ENCODE peak calls at places on chromosome 2, in nine cellular contexts. T, W, X, C, A, L, Z, U and M are unnamed samples.
A peak's percentile ranks its signal among the peaks of the same experiment; 100 is the strongest.

GRCh38 chr2:157989227-157989626 is 112.4 kb upstream of the UPP2 start:
- DNase-seq in T (no peak), Z (no peak), C (no peak), W (no peak), A (no peak), X (no peak), U (no peak), L (no peak), M (no peak)

GRCh38 chr2:236565225-236565624 is 4.4 kb upstream of the ACKR3 start:
- DNase-seq in C (no peak), U (no peak), A (no peak), T (no peak), W (no peak), L (no peak), X (no peak), Z (no peak), M (no peak)

GRCh38 chr2:189113963-189114362 is 65.6 kb downstream of the COL5A2 start:
- DNase-seq in U (no peak), Z (no peak), C (no peak), A (no peak), W (no peak), L (no peak), X (no peak), T (no peak), M (no peak)

GRCh38 chr2:68091439-68092034 is 28.7 kb upstream of the C1D start:
- DNase-seq in Z (no peak), A (no peak), U (no peak), W (no peak), L (no peak), X (no peak), T (no peak), C (no peak), M (no peak)

GRCh38 chr2:217849154-217849553 is 153.6 kb downstream of the TNS1 start:
- DNase-seq in X (peak; percentile 48), U (no peak), C (no peak), L (peak; percentile 23), W (no peak), Z (no peak), A (peak; percentile 6), T (no peak), M (no peak)

GRCh38 chr2:65456074-65456473 is 23.7 kb upstream of the SPRED2 start:
- DNase-seq in T (no peak), U (peak; percentile 65), L (no peak), W (no peak), A (no peak), Z (peak; percentile 60), X (no peak), C (no peak), M (no peak)

GRCh38 chr2:30628341-30628740 is 178.9 kb downstream of the CAPN13 start:
- DNase-seq in L (peak; percentile 32), X (no peak), A (peak; percentile 31), Z (peak; percentile 18), W (no peak), C (no peak), U (no peak), T (no peak), M (no peak)

GRCh38 chr2:113980946-113981345 is 91.1 kb downstream of the ACTR3 start:
- DNase-seq in T (no peak), X (peak; percentile 63), C (no peak), Z (peak; percentile 87), L (peak; percentile 77), W (no peak), A (no peak), U (no peak), M (no peak)

GRCh38 chr2:74228772-74229171 is 30.4 kb downstream of the MTHFD2 start:
- DNase-seq in W (no peak), A (no peak), C (no peak), X (no peak), L (no peak), T (peak; percentile 31), Z (no peak), U (no peak), M (no peak)

GRCh38 chr2:158969717-158970521 is 1.5 kb downstream of the TANC1 start:
- DNase-seq in W (no peak), A (peak; percentile 29), C (no peak), L (peak; percentile 46), X (peak; percentile 73), U (peak; percentile 36), T (peak; percentile 41), Z (peak; percentile 42), M (peak; percentile 20)

GRCh38 chr2:17401096-17401495 is 117.1 kb downstream of the RAD51AP2 start:
- DNase-seq in U (no peak), C (no peak), Z (no peak), T (no peak), A (no peak), X (no peak), L (peak; percentile 0), W (no peak), M (no peak)

GRCh38 chr2:104658149-104658839 is 195.6 kb upstream of the POU3F3 start:
- DNase-seq in U (no peak), C (no peak), L (no peak), Z (peak; percentile 16), W (no peak), X (no peak), T (peak; percentile 66), A (no peak), M (peak; percentile 42)

GRCh38 chr2:52976132-52976949 is 791.3 kb upstream of the CHAC2 start:
- DNase-seq in A (peak; percentile 44), W (no peak), X (peak; percentile 30), L (peak; percentile 14), Z (peak; percentile 4), C (no peak), U (peak; percentile 38), T (peak; percentile 65), M (peak; percentile 3)

GRCh38 chr2:191691898-191692297 is 14.0 kb downstream of the NABP1 start:
- DNase-seq in X (no peak), U (no peak), T (no peak), Z (no peak), L (no peak), A (no peak), W (no peak), C (no peak), M (no peak)

GRCh38 chr2:234245945-234246344 is 195.4 kb downstream of the SPP2 start:
- DNase-seq in L (peak; percentile 68), A (peak; percentile 81), W (no peak), U (peak; percentile 95), C (no peak), Z (peak; percentile 63), T (no peak), X (peak; percentile 91), M (no peak)

GRCh38 chr2:235724964-235725603 is 231.2 kb downstream of the AGAP1 start:
- DNase-seq in X (no peak), U (no peak), W (no peak), L (peak; percentile 21), Z (peak; percentile 7), C (no peak), A (peak; percentile 29), T (no peak), M (no peak)

GRCh38 chr2:42925742-42926437 is 133.5 kb upstream of the HAAO start:
- DNase-seq in U (no peak), L (peak; percentile 55), A (no peak), C (no peak), T (peak; percentile 52), X (no peak), W (no peak), Z (no peak), M (no peak)

GRCh38 chr2:159399716-159400525 is 113.4 kb upstream of the WDSUB1 start:
- DNase-seq in T (no peak), U (no peak), A (peak; percentile 33), X (no peak), Z (peak; percentile 6), L (peak; percentile 3), W (no peak), C (no peak), M (no peak)

GRCh38 chr2:111100765-111101162 is 19.9 kb upstream of the BCL2L11 start:
- DNase-seq in T (no peak), W (peak; percentile 48), Z (no peak), C (no peak), L (no peak), U (peak; percentile 82), X (no peak), A (no peak), M (no peak)
- TF ChIP-seq CTCF in T (no peak), W (no peak), Z (no peak), C (no peak), L (no peak), U (peak; percentile 36), X (no peak), A (no peak), M (peak; percentile 32)

GRCh38 chr2:210895132-210895531 is 338.7 kb downstream of the CPS1 start:
- DNase-seq in X (no peak), L (no peak), C (no peak), Z (no peak), W (no peak), T (peak; percentile 49), U (no peak), A (no peak), M (no peak)
- TF ChIP-seq CTCF in X (no peak), L (no peak), C (no peak), Z (no peak), W (no peak), T (peak; percentile 46), U (no peak), A (no peak), M (no peak)

DNA sequence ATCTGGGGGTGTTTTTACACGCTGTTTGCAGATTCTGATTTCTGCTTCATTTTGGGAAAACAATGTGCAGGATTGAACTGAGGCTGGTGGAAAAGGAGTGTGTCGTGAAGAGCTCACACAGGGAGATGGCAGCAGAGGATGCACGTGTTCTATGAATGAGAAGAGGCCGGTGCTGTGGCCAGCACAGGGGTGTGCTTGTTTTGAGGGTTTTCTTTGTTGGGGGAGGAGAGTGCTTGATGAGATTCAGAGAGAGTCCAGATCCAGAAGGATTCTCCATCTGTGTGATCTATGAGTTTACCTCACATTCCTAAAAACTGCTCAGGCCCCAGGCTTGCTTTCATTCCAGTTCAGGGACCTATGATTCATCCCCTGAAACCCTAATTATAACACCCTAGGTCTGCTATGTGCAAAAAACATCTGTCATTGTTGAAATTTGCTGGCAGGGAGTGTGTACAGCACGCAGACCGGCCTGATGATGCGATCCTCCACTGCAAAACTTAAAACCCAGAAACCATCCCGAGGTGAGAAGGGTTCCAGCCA is 12.1 kb downstream of the TGFA start:
- DNase-seq in C (no peak), U (peak; percentile 85), W (no peak), A (no peak), L (no peak), T (peak; percentile 33), X (no peak), Z (no peak), M (no peak)
- TF ChIP-seq CTCF in C (no peak), U (no peak), W (no peak), A (no peak), L (no peak), T (no peak), X (no peak), Z (no peak), M (no peak)

DNA sequence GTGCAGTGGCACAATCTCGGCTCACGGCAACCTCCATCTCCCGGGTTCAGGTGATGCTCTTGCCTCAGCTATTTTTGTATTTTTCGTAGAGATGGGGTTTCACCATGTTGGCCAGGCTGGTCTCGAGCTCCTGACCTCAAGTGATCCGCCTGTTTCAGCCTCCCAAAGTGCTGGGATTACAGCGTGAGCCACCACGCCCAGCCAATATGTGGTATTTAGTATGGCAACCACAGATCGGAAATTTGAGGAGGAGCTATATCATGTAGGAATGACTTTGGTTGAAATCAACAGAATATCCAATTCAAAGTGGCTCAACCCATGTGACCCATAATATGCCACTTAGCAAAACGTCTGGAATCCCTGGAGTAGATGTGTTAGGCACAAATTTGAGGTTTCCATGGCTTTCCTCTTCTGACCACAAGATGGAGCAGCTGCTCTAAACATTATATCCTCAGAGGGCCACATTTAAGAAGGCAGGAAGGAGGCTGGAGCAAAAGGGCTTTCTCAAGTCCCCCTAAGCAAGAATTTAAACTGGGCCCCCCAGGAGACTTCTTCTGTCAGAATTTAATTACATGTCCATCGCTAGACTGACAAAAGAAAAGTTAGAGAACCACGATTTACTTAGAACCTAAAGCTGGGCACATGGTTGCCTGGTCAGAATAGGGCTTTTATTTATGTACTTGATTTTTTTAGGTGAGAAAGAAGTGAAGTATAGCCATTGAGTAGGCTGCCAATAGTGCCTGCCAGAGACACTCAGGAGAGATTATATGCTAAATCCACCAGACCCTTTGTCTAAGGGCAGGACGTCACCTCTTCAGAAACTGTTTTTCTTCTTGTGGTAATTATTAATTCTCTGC is 49.6 kb upstream of the ITSN2 start:
- DNase-seq in Z (peak; percentile 83), X (peak; percentile 68), T (peak; percentile 81), U (peak; percentile 58), C (peak; percentile 66), W (peak; percentile 77), A (peak; percentile 80), L (peak; percentile 84), M (peak; percentile 44)
- TF ChIP-seq CTCF in Z (peak; percentile 86), X (peak; percentile 74), T (peak; percentile 92), U (peak; percentile 92), C (peak; percentile 80), W (peak; percentile 80), A (peak; percentile 87), L (peak; percentile 83), M (peak; percentile 90)